ENCODE peak calls at places on chromosome 21, in four cellular contexts. R, H, P and N are unnamed samples.

GRCh38 chr21:42027085-42027803 is 17.1 kb upstream of the ZBTB21 start:
- DNase-seq in R (no peak), H (no peak), P (no peak), N (no peak)

GRCh38 chr21:46000731-46001641 is 19.4 kb downstream of the COL6A1 start:
- DNase-seq in R (no peak), P (no peak), H (peak), N (no peak)

GRCh38 chr21:44999972-45000636 is 60.3 kb downstream of the SLX9 start:
- DNase-seq in P (no peak), H (no peak), R (no peak), N (no peak)

GRCh38 chr21:36241717-36242116 is 78.3 kb upstream of the MORC3 start:
- DNase-seq in H (no peak), R (no peak), P (no peak), N (no peak)

GRCh38 chr21:28832715-28833061 is 160.0 kb downstream of the LTN1 start:
- DNase-seq in R (no peak), P (no peak), H (no peak), N (no peak)

GRCh38 chr21:38688068-38688467 is 117.7 kb upstream of the ETS2 start:
- DNase-seq in P (no peak), H (no peak), R (peak), N (no peak)

GRCh38 chr21:45209046-45209445 is 78.6 kb downstream of the POFUT2 start:
- DNase-seq in P (no peak), R (no peak), H (no peak), N (no peak)

GRCh38 chr21:44994016-44994365 is 54.2 kb downstream of the SLX9 start:
- DNase-seq in P (no peak), R (no peak), H (no peak), N (no peak)

GRCh38 chr21:41482321-41482720 is 25.6 kb downstream of the TMPRSS2 start:
- DNase-seq in H (no peak), P (no peak), R (no peak), N (no peak)

GRCh38 chr21:45129231-45129923 is 55.0 kb downstream of the ADARB1 start:
- DNase-seq in R (no peak), P (no peak), H (no peak), N (no peak)

GRCh38 chr21:37927711-37928110 is 11.5 kb upstream of the KCNJ6 start:
- DNase-seq in R (no peak), P (no peak), H (no peak), N (no peak)

GRCh38 chr21:29904359-29905282 is 35.2 kb downstream of the GRIK1 start:
- DNase-seq in R (no peak), H (no peak), P (no peak), N (no peak)

GRCh38 chr21:46171585-46171984 is 12.7 kb downstream of the SPATC1L start:
- DNase-seq in P (no peak), R (no peak), H (no peak), N (no peak)

GRCh38 chr21:21436012-21436545 is 437.9 kb downstream of the NCAM2 start:
- DNase-seq in P (no peak), R (no peak), H (no peak), N (no peak)

GRCh38 chr21:23633447-23633846 is 1973.8 kb downstream of the MRPL39 start:
- DNase-seq in P (no peak), R (no peak), H (no peak), N (no peak)

GRCh38 chr21:34693192-34693810 is 24.5 kb downstream of the CLIC6 start:
- DNase-seq in R (peak), H (peak), P (no peak), N (peak)

GRCh38 chr21:36461277-36461917 is 18.5 kb downstream of the CLDN14 start:
- DNase-seq in P (no peak), R (no peak), H (no peak), N (no peak)